ENCODE peak calls at places on chromosome 20, in five cellular contexts. O is GM23338, V is tibial artery, N is neural progenitor cell, I is SK-N-SH. R is an unnamed sample.

GRCh38 chr20:6576721-6577120 is 190.8 kb upstream of the BMP2 start:
- DNase-seq in V (no peak), I (no peak), O (no peak), N (no peak), R (no peak)

GRCh38 chr20:9200196-9200595 is 131.3 kb downstream of the PLCB4 start:
- DNase-seq in O (no peak), V (no peak), I (no peak), N (no peak), R (no peak)

GRCh38 chr20:46430921-46431712 is 24.7 kb upstream of the ELMO2 start:
- DNase-seq in N (peak), O (no peak), V (no peak), I (no peak), R (no peak)

GRCh38 chr20:55761787-55762186 is 243.5 kb downstream of the CBLN4 start:
- DNase-seq in I (no peak), N (no peak), O (no peak), V (no peak), R (no peak)

GRCh38 chr20:57397004-57397692 is 6.0 kb downstream of the RBM38 start:
- DNase-seq in I (no peak), N (no peak), V (no peak), O (no peak), R (no peak)

GRCh38 chr20:63206878-63207277 is 9.1 kb downstream of the YTHDF1 start:
- DNase-seq in O (no peak), V (no peak), I (no peak), N (no peak), R (no peak)

GRCh38 chr20:5881714-5882113 is 68.6 kb downstream of the TRMT6 start:
- DNase-seq in O (peak), I (no peak), N (no peak), V (no peak), R (no peak)

GRCh38 chr20:12086359-12086758 is 168.7 kb downstream of the BTBD3 start:
- DNase-seq in V (no peak), O (no peak), N (peak), I (no peak), R (no peak)

GRCh38 chr20:47691632-47692031 is 93.6 kb downstream of the SULF2 start:
- DNase-seq in V (no peak), I (no peak), O (peak), N (peak), R (no peak)

GRCh38 chr20:37220796-37221195 is 40.8 kb downstream of the GHRH start:
- DNase-seq in V (no peak), N (no peak), I (peak), O (peak), R (no peak)

GRCh38 chr20:17859616-17860232 is 108.9 kb downstream of the SNX5 start:
- DNase-seq in I (no peak), O (peak), N (no peak), V (no peak), R (no peak)

GRCh38 chr20:62063981-62064787 is 1.5 kb downstream of the TAF4 start:
- DNase-seq in N (peak), I (peak), O (peak), V (no peak), R (peak)

GRCh38 chr20:53736122-53736756 is 142.6 kb upstream of the ZNF217 start:
- DNase-seq in I (no peak), N (peak), V (no peak), O (no peak), R (no peak)

GRCh38 chr20:62668441-62669027 is 26.2 kb downstream of the SLCO4A1 start:
- DNase-seq in V (peak), I (peak), O (peak), N (peak), R (no peak)

GRCh38 chr20:23641936-23642751 is 4.4 kb upstream of the CST3 start:
- DNase-seq in V (peak), N (no peak), I (no peak), O (no peak), R (no peak)

GRCh38 chr20:64116016-64116415 is 8.7 kb upstream of the NPBWR2 start:
- DNase-seq in I (no peak), O (peak), N (no peak), V (peak), R (no peak)

GRCh38 chr20:12798286-12798685 is 210.5 kb upstream of the SPTLC3 start:
- DNase-seq in N (peak), V (no peak), I (no peak), O (peak), R (no peak)

GRCh38 chr20:34817072-34817471 is 8.4 kb downstream of the NCOA6 start:
- DNase-seq in N (no peak), O (no peak), V (no peak), I (no peak), R (no peak)
- H3K4me3 ChIP-seq in N (no peak), O (no peak), V (no peak), I (no peak), R (no peak)

GRCh38 chr20:45230631-45231030 is 9.5 kb downstream of the SEMG2 start:
- DNase-seq in I (no peak), N (no peak), O (peak), V (no peak), R (no peak)
- H3K4me3 ChIP-seq in I (no peak), N (no peak), O (no peak), V (no peak), R (no peak)

GRCh38 chr20:50792708-50793574 is 1.9 kb upstream of the BCAS4 start:
- DNase-seq in I (no peak), O (no peak), N (no peak), V (no peak), R (no peak)

GRCh38 chr20:50790651-50791277 is 4.1 kb upstream of the BCAS4 start:
- DNase-seq in N (peak), O (peak), I (peak), V (peak), R (peak)

GRCh38 chr20:50797142-50797541 is 2.3 kb downstream of the BCAS4 start:
- DNase-seq in N (no peak), V (no peak), O (no peak), I (no peak), R (no peak)

GRCh38 chr20:50794846-50795634 is at the start of gene BCAS4:
- DNase-seq in O (peak), V (peak), I (peak), N (peak), R (peak)

DNA sequence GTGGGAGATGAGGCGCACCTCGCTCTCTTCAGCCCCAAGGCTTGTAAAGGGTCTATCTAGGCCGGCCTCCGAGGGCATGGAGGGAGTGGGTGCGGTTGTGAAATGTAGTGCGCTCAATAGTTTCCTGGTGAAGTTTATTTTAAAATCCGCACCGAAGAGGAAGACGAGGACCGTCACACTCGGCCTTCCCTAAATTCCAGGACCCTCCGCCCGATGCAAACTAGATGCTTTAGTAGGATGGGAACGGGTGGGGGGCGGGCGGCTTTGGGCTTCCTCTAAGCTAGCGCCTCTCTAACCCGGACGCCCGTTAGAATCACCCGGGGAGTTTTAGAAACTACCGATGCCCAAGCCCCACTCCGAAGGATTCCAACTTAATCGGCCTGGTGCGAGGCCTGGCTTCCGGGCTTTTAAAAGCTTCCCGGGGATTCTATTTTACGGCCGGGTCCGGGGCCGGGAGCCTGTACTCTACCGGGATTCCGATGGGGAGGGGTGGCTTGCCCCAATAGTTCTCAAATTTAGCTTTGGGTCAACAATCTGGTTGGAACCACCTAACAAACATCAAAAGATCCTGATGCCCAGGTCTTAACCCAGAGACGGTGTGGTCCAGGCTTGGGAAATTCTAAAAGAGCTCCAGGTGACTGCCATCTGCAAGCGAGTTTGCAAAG is 548 bp upstream of the BCAS4 start:
- DNase-seq in O (peak), I (no peak), V (no peak), N (peak), R (no peak)
- H3K4me3 ChIP-seq in O (peak), I (peak), V (peak), N (peak), R (peak)

GRCh38 chr20:14919473-14920157 is 582.2 kb upstream of the FLRT3 start:
- DNase-seq in N (peak), O (peak), I (no peak), V (no peak), R (no peak)
- H3K4me3 ChIP-seq in N (no peak), O (peak), I (no peak), V (no peak), R (no peak)

DNA sequence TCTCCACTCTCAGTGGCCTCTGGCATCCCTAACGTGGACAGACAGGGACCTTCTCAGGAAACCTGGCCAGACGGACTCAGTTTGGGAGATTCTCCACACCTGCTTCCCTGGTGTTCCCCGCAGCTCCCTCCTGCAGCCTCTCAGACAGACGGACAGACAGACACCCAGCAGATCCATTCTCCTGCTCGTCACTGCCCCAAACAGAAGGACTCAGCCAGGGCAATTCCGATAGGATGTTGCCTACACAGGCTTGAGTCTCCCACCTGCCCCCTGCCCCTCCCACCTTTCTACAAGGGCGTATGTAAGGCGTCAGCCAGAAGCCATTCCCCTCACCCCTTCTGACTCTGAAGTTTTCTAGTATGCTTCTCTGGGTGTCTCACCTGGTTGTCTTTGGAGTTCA is 428 bp downstream of the CCM2L start:
- DNase-seq in V (no peak), N (peak), I (no peak), O (peak), R (no peak)
- H3K4me3 ChIP-seq in V (peak), N (no peak), I (no peak), O (peak), R (no peak)

DNA sequence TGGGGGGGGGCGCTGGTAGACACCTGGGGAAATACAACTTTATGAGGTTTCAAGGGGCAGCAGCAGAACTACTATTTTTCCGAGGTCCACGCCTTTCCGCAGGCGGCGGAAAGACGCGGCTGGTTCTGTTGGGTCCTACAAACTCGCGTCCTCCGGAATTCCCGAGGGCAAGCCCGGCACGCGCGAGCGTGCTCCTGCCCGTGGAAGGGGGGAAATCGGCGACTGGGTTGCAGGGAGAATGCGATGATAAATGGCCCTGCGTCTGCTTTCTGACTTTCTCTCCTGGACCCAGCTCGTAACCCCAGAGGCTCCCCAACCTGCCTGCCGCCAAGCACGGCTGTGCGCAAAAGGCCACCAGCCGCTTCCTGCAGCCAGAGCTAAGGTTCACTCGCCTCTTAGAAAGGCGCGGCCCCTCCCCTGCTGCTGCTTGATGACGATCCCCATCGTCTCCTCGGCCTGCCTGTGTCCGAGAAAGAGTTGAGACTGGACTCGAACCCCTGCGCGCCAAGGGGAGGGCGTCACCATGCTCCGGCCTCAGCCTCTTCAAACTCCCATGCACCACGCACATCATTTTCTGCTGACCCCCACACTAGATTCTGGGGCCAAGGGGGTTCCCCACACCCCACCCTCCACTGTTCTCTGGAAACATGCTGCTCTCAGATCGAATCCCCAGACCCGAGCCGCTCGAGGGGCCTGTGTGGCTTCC is 6.7 kb downstream of the FOXA2 start:
- DNase-seq in I (no peak), V (no peak), N (peak), O (peak), R (no peak)
- H3K4me3 ChIP-seq in I (no peak), V (no peak), N (no peak), O (peak), R (no peak)

DNA sequence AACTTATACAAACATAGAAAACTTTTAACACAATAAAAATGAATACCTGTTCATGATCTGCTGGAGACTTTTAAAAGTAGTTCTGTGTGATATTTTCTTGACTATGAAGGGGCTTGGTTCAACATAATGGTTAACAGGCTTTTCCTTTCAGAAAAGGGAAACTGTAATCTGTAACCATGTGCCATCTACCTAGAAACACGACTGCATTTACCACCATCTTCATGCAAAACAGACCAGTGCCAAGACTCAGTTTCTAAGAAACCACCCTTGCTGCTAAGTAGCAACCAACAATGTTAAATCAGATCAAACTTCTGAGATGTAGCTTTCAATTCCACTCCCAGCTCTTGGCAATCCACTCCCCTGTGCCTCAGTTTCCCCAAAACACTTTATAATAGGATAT is 15.7 kb downstream of the STAU1 start:
- DNase-seq in I (no peak), N (no peak), V (no peak), O (no peak), R (no peak)
- H3K4me3 ChIP-seq in I (no peak), N (no peak), V (no peak), O (no peak), R (no peak)

DNA sequence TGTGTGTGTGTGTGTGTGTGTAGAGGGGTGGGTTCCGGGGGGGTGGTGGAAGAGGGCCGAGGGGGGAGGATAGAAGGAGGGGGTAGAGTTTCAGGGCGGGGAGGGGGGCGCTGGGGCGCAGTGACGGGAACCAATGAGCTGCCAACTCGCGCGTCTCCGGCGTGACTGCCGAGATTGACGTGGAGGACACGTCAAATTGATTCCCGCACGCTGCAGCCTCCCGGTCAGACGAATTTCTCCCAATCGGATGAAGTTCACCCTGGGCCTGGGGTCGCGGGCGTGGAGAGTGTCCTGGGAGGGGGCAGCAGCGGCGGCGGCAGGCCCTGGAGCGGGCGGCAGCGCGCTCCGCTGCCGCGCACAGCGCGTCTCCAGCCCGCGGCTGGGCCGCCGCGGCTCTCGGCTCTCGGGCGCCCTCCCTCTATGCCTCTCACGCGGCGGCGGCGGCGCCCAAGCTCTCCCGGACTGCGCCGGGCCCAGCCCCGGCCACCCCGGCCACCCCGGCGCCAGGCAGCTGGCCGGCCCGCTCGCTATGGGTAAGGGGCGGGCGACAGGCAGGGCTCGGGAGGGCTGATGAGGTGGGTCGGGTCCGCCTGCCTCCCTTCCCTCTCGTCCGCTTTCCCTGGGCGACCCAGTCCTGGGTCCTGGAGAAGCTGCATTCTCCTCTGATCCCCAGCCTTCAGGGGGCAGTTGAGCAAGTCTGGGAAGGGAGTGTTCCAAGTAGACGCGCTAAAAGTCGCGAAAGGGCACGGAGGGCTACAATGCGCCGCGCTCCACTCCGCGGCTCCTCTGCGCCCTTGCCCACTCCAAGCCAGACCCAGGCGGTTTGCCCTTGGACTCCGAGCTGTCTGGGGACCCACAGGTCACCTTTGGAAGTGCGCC is at the start of gene PAX1:
- DNase-seq in V (no peak), I (no peak), O (peak), N (peak), R (no peak)
- H3K4me3 ChIP-seq in V (no peak), I (no peak), O (peak), N (peak), R (no peak)

R was measured in ascending aorta.